ENCODE peak calls at places on chromosomes 2 and 18, in four cellular contexts. G is A549, H is colonic mucosa, U is SK-N-SH. K is an unnamed sample.
A peak's percentile ranks its signal among the peaks of the same experiment; 100 is the strongest.

GRCh38 chr18:78929502-78929901 is 50.1 kb upstream of the SALL3 start:
- DNase-seq in G (no peak), H (no peak), U (no peak), K (no peak)

GRCh38 chr2:33579226-33579625 is 19.9 kb downstream of the FAM98A start:
- DNase-seq in G (no peak), H (no peak), U (no peak), K (no peak)

GRCh38 chr2:142863485-142863921 is 14.0 kb upstream of the KYNU start:
- DNase-seq in G (peak; percentile 86), H (no peak), U (no peak), K (no peak)

GRCh38 chr2:185578293-185578692 is 160.3 kb upstream of the FSIP2 start:
- DNase-seq in G (no peak), H (no peak), U (no peak), K (no peak)

GRCh38 chr18:48736316-48736715 is 197.5 kb downstream of the CTIF start:
- DNase-seq in G (no peak), H (no peak), U (no peak), K (no peak)

GRCh38 chr2:216467845-216468244 is 30.8 kb upstream of the RPL37A start:
- DNase-seq in G (no peak), H (no peak), U (no peak), K (no peak)

GRCh38 chr2:2291500-2292260 is 39.4 kb downstream of the MYT1L start:
- DNase-seq in G (peak; percentile 13), H (no peak), U (peak; percentile 85), K (peak; percentile 89)

GRCh38 chr18:68796936-68797690 is 767 bp upstream of the CCDC102B start:
- DNase-seq in G (no peak), H (no peak), U (no peak), K (peak; percentile 48)

GRCh38 chr18:32358075-32358474 is 112.6 kb downstream of the GAREM1 start:
- DNase-seq in G (no peak), H (no peak), U (no peak), K (peak; percentile 69)

GRCh38 chr18:10232062-10232461 is 222.4 kb upstream of the APCDD1 start:
- DNase-seq in G (no peak), H (no peak), U (no peak), K (no peak)

GRCh38 chr2:62339837-62340236 is 143.9 kb downstream of the B3GNT2 start:
- DNase-seq in G (no peak), H (no peak), U (no peak), K (no peak)

GRCh38 chr2:45009303-45009927 is at the start of gene SIX2:
- DNase-seq in G (peak; percentile 78), H (peak; percentile 74), U (peak; percentile 99), K (peak; percentile 98)

GRCh38 chr2:6452702-6453481 is 412.8 kb downstream of the CMPK2 start:
- DNase-seq in G (peak; percentile 3), H (no peak), U (no peak), K (no peak)

GRCh38 chr2:54635554-54636152 is 87.8 kb upstream of the EML6 start:
- DNase-seq in G (no peak), H (no peak), U (no peak), K (no peak)

GRCh38 chr2:155382781-155383180 is 684.3 kb downstream of the KCNJ3 start:
- DNase-seq in G (no peak), H (no peak), U (no peak), K (no peak)

GRCh38 chr18:50356036-50356945 is 18.6 kb upstream of the SKA1 start:
- DNase-seq in G (no peak), H (no peak), U (no peak), K (peak; percentile 63)

GRCh38 chr18:44635546-44635945 is 45.1 kb upstream of the SETBP1 start:
- DNase-seq in G (no peak), H (no peak), U (no peak), K (no peak)

GRCh38 chr2:128386066-128386465 is 67.4 kb upstream of the HS6ST1 start:
- DNase-seq in G (no peak), H (no peak), U (no peak), K (no peak)

GRCh38 chr18:3885209-3885792 is 435.3 kb downstream of the TGIF1 start:
- DNase-seq in G (peak; percentile 48), H (no peak), U (peak; percentile 24), K (no peak)

GRCh38 chr2:235839226-235839625 is 329.0 kb downstream of the GBX2 start:
- DNase-seq in G (no peak), H (no peak), U (no peak), K (no peak)

GRCh38 chr2:239826376-239826775 is 198.8 kb downstream of the NDUFA10 start:
- DNase-seq in G (no peak), H (no peak), U (no peak), K (peak; percentile 30)

GRCh38 chr2:19569300-19569791 is 210.9 kb upstream of the OSR1 start:
- DNase-seq in G (peak; percentile 61), H (no peak), U (no peak), K (peak; percentile 64)

GRCh38 chr2:2828774-2829368 is 497.8 kb upstream of the MYT1L start:
- DNase-seq in G (no peak), H (peak; percentile 14), U (no peak), K (peak; percentile 43)

GRCh38 chr2:9230881-9231280 is 24.3 kb downstream of the ASAP2 start:
- DNase-seq in G (no peak), H (no peak), U (no peak), K (no peak)

GRCh38 chr18:78939734-78940260 is 39.8 kb upstream of the SALL3 start:
- DNase-seq in G (no peak), H (no peak), U (no peak), K (no peak)

GRCh38 chr18:24727685-24728084 is 267.2 kb downstream of the HRH4 start:
- DNase-seq in G (no peak), H (no peak), U (no peak), K (peak; percentile 70)

GRCh38 chr2:188328419-188328818 is 36.7 kb downstream of the GULP1 start:
- DNase-seq in G (no peak), H (no peak), U (no peak), K (no peak)

GRCh38 chr2:100831831-100832230 is 11.9 kb downstream of the NPAS2 start:
- DNase-seq in G (no peak), H (no peak), U (no peak), K (peak; percentile 24)

GRCh38 chr2:112836695-112837117 is at the start of gene IL1B:
- DNase-seq in G (peak; percentile 16), H (no peak), U (no peak), K (no peak)

GRCh38 chr2:215772003-215772402 is 241.3 kb downstream of the MREG start:
- DNase-seq in G (peak; percentile 93), H (peak; percentile 56), U (no peak), K (peak; percentile 78)

GRCh38 chr2:88054300-88055048 is 1.1 kb downstream of the KRCC1 start:
- DNase-seq in G (no peak), H (peak; percentile 35), U (no peak), K (no peak)

GRCh38 chr18:70907673-70908072 is 618.8 kb downstream of the SOCS6 start:
- DNase-seq in G (peak; percentile 58), H (no peak), U (no peak), K (peak; percentile 63)

GRCh38 chr2:69253033-69253535 is 133.9 kb downstream of the GFPT1 start:
- DNase-seq in G (no peak), H (no peak), U (no peak), K (no peak)

GRCh38 chr2:31274700-31275075 is 40.7 kb downstream of the EHD3 start:
- DNase-seq in G (no peak), H (no peak), U (no peak), K (no peak)
- H3K4me1 ChIP-seq in G (no peaks in the 10 kb centered on the region), H (no peaks in the 10 kb centered on the region), U (peaks cover 18% of the 10 kb centered on the region), K (no peaks in the 10 kb centered on the region)

DNA sequence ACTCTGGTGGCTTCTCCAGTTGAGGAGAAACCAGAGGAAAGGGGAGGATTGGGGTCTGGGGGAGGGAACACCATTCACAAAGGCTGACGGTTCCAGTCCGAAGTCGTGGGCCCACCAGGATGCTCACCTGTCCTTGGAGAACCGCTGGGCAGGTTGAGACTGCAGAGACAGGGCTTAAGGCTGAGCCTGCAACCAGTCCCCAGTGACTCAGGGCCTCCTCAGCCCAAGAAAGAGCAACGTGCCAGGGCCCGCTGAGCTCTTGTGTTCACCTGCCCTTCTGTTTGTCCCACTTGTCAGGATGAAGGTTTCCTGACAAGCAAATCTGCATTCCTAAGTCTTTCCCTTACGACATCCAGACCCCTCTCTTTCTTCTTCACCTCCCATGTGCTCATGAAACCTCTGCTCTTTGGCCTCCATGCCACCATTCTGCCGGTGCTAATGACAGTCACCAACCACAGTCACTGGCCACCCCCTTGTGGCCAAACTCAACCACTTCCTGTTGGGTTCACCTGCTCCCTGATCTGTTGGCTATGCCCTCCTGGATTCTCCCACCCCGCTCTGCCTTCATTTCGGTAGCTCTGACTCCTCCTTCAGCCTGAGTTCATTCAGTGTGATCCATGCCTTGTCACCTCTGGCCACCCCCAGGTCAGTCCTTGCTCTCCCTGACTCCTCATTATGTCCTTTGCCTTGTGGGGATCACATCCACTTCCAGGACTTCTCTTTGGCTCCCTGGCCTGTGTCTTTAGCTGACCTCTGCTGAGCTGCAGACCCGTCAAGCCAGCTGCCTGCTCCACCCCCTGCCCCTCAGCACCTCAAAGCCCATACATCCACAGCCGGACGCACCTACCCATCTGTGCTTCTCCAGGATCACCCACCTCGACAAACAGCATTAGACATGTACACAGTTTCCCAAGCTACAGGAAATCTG is 17.6 kb downstream of the EMX1 start:
- DNase-seq in G (peak; percentile 59), H (peak; percentile 54), U (no peak), K (peak; percentile 87)
- TF ChIP-seq CTCF in G (peak; percentile 36), H (peak; percentile 35), U (peak; percentile 38), K (peak; percentile 86)

GRCh38 chr2:99156901-99157300 is 2.1 kb downstream of the LIPT1 start:
- DNase-seq in G (no peak), H (no peak), U (no peak), K (no peak)

GRCh38 chr2:99153921-99154604 is 679 bp downstream of the TSGA10 start:
- DNase-seq in G (no peak), H (no peak), U (peak; percentile 12), K (peak; percentile 47)

GRCh38 chr2:99159594-99159993 is 4.8 kb downstream of the LIPT1 start:
- DNase-seq in G (no peak), H (no peak), U (no peak), K (no peak)

GRCh38 chr2:99154643-99155536 is at the start of the genes LIPT1 and TSGA10:
- DNase-seq in G (peak; percentile 94), H (peak; percentile 94), U (peak; percentile 98), K (peak; percentile 92)

GRCh38 chr2:99158599-99158998 is 3.8 kb downstream of the LIPT1 start:
- DNase-seq in G (no peak), H (no peak), U (no peak), K (no peak)
- H3K27ac ChIP-seq in G (no peak overlapping the region), H (no peak overlapping the region), U (no peak overlapping the region), K (no peak overlapping the region)

DNA sequence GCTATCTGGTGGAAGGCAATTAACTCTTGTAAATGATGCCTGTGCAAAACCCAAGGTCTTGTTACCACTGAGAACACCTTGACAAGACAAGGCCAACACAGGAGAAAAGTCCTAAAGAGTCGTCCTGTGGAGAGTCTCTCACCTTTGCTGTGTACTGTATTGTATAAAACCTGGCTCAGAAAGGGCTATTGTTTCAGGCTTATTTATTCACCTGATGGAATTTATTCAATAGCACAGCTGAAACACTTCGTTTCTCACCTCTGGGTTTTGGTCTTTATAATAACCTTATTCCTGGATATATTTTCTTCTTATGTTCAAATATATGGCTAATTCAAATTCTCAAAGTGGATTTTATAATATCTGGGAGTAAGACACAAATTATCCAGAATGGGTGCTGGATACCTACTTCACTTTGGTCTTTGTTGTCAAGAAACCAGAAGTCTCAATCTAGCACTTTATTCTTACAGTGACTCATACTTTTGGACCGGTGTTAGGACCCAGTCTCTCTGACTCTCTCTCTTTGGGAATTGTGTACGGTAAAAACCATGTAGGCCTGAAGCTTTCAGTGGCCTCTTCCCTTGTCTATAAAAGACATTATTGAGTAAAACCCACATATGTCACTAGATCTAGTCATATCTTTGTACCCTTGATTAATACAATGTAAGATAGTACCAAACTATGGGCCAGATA is 16.1 kb upstream of the STAT4 start:
- DNase-seq in G (no peak), H (no peak), U (no peak), K (no peak)
- H3K4me1 ChIP-seq in G (peaks cover 67% of the 10 kb centered on the region), H (no peaks in the 10 kb centered on the region), U (peaks cover 14% of the 10 kb centered on the region), K (peaks cover 32% of the 10 kb centered on the region)